ENCODE peak calls at places on chromosomes 4 and X, in nine cellular contexts. One of them, this sample, is unnamed.

GRCh38 chr4:128298129-128298758 is 10.6 kb upstream of the PGRMC2 start:
- DNase-seq in stomach: peak; percentile 37
- DNase-seq in spleen: no peak
- DNase-seq in sigmoid colon: no peak
- DNase-seq in GM23338: no peak
- DNase-seq in Panc1: no peak
- DNase-seq in endothelial cell of umbilical vein: no peak
- DNase-seq in suprapubic skin: no peak
- DNase-seq in breast epithelium: no peak
- DNase-seq in this sample: no peak

GRCh38 chrX:80808160-80808735 is 1.4 kb downstream of the BRWD3 start:
- DNase-seq in stomach: peak; percentile 79
- DNase-seq in spleen: peak; percentile 87
- DNase-seq in sigmoid colon: peak; percentile 86
- DNase-seq in GM23338: peak; percentile 67
- DNase-seq in Panc1: no peak
- DNase-seq in endothelial cell of umbilical vein: peak; percentile 87
- DNase-seq in suprapubic skin: peak; percentile 82
- DNase-seq in breast epithelium: peak; percentile 81
- DNase-seq in this sample: no peak

GRCh38 chrX:65679071-65679540 is 11.7 kb downstream of the MSN start:
- DNase-seq in stomach: no peak
- DNase-seq in spleen: no peak
- DNase-seq in sigmoid colon: no peak
- DNase-seq in GM23338: no peak
- DNase-seq in Panc1: peak; percentile 63
- DNase-seq in endothelial cell of umbilical vein: peak; percentile 83
- DNase-seq in suprapubic skin: no peak
- DNase-seq in breast epithelium: no peak
- DNase-seq in this sample: no peak

GRCh38 chr4:105895609-105896460 is 564 bp downstream of the NPNT start:
- DNase-seq in stomach: no peak
- DNase-seq in spleen: no peak
- DNase-seq in sigmoid colon: no peak
- DNase-seq in GM23338: peak; percentile 45
- DNase-seq in Panc1: no peak
- DNase-seq in endothelial cell of umbilical vein: no peak
- DNase-seq in suprapubic skin: peak; percentile 62
- DNase-seq in breast epithelium: no peak
- DNase-seq in this sample: no peak

GRCh38 chrX:12304261-12304660 is 166.0 kb downstream of the FRMPD4 start:
- DNase-seq in stomach: no peak
- DNase-seq in spleen: no peak
- DNase-seq in sigmoid colon: no peak
- DNase-seq in GM23338: no peak
- DNase-seq in Panc1: no peak
- DNase-seq in endothelial cell of umbilical vein: no peak
- DNase-seq in suprapubic skin: no peak
- DNase-seq in breast epithelium: no peak
- DNase-seq in this sample: no peak

GRCh38 chrX:149527705-149528104 is 13.1 kb upstream of the EOLA1 start:
- DNase-seq in stomach: no peak
- DNase-seq in spleen: no peak
- DNase-seq in sigmoid colon: no peak
- DNase-seq in GM23338: peak; percentile 45
- DNase-seq in Panc1: peak; percentile 28
- DNase-seq in endothelial cell of umbilical vein: peak; percentile 38
- DNase-seq in suprapubic skin: no peak
- DNase-seq in breast epithelium: no peak
- DNase-seq in this sample: no peak

GRCh38 chrX:110181459-110182137 is 136.3 kb downstream of the AMMECR1 start:
- DNase-seq in stomach: no peak
- DNase-seq in spleen: no peak
- DNase-seq in sigmoid colon: no peak
- DNase-seq in GM23338: no peak
- DNase-seq in Panc1: no peak
- DNase-seq in endothelial cell of umbilical vein: no peak
- DNase-seq in suprapubic skin: no peak
- DNase-seq in breast epithelium: no peak
- DNase-seq in this sample: no peak

GRCh38 chrX:18360867-18361266 is 6.4 kb upstream of the SCML2 start:
- DNase-seq in stomach: no peak
- DNase-seq in spleen: no peak
- DNase-seq in sigmoid colon: no peak
- DNase-seq in GM23338: no peak
- DNase-seq in Panc1: no peak
- DNase-seq in endothelial cell of umbilical vein: no peak
- DNase-seq in suprapubic skin: no peak
- DNase-seq in breast epithelium: no peak
- DNase-seq in this sample: no peak

GRCh38 chr4:41160856-41161255 is 53.5 kb downstream of the APBB2 start:
- DNase-seq in stomach: no peak
- DNase-seq in spleen: no peak
- DNase-seq in sigmoid colon: no peak
- DNase-seq in GM23338: no peak
- DNase-seq in Panc1: no peak
- DNase-seq in endothelial cell of umbilical vein: no peak
- DNase-seq in suprapubic skin: no peak
- DNase-seq in breast epithelium: no peak
- DNase-seq in this sample: peak; percentile 3

GRCh38 chrX:12137982-12138365 is 299 bp upstream of the FRMPD4 start:
- DNase-seq in stomach: no peak
- DNase-seq in spleen: no peak
- DNase-seq in sigmoid colon: no peak
- DNase-seq in GM23338: peak; percentile 45
- DNase-seq in Panc1: no peak
- DNase-seq in endothelial cell of umbilical vein: no peak
- DNase-seq in suprapubic skin: no peak
- DNase-seq in breast epithelium: no peak
- DNase-seq in this sample: no peak

GRCh38 chrX:79259073-79259689 is 108.0 kb downstream of the ITM2A start:
- DNase-seq in stomach: no peak
- DNase-seq in spleen: no peak
- DNase-seq in sigmoid colon: no peak
- DNase-seq in GM23338: no peak
- DNase-seq in Panc1: no peak
- DNase-seq in endothelial cell of umbilical vein: no peak
- DNase-seq in suprapubic skin: no peak
- DNase-seq in breast epithelium: no peak
- DNase-seq in this sample: no peak

GRCh38 chr4:8599657-8600056 is 7.1 kb downstream of the CPZ start:
- DNase-seq in stomach: no peak
- DNase-seq in spleen: no peak
- DNase-seq in sigmoid colon: no peak
- DNase-seq in GM23338: no peak
- DNase-seq in Panc1: no peak
- DNase-seq in endothelial cell of umbilical vein: no peak
- DNase-seq in suprapubic skin: no peak
- DNase-seq in breast epithelium: no peak
- DNase-seq in this sample: no peak

GRCh38 chr4:12446650-12447049 is 1018.0 kb upstream of the HS3ST1 start:
- DNase-seq in stomach: no peak
- DNase-seq in spleen: no peak
- DNase-seq in sigmoid colon: no peak
- DNase-seq in GM23338: no peak
- DNase-seq in Panc1: no peak
- DNase-seq in endothelial cell of umbilical vein: no peak
- DNase-seq in suprapubic skin: no peak
- DNase-seq in breast epithelium: no peak
- DNase-seq in this sample: no peak

GRCh38 chrX:97074400-97074799 is 190.7 kb downstream of the RPA4 start:
- DNase-seq in stomach: no peak
- DNase-seq in spleen: no peak
- DNase-seq in sigmoid colon: no peak
- DNase-seq in GM23338: no peak
- DNase-seq in Panc1: no peak
- DNase-seq in endothelial cell of umbilical vein: no peak
- DNase-seq in suprapubic skin: no peak
- DNase-seq in breast epithelium: no peak
- DNase-seq in this sample: no peak

GRCh38 chr4:73661646-73662119 is 41.4 kb upstream of the RASSF6 start:
- DNase-seq in stomach: no peak
- DNase-seq in spleen: no peak
- DNase-seq in sigmoid colon: no peak
- DNase-seq in GM23338: no peak
- DNase-seq in Panc1: no peak
- DNase-seq in endothelial cell of umbilical vein: peak; percentile 96
- DNase-seq in suprapubic skin: no peak
- DNase-seq in breast epithelium: no peak
- DNase-seq in this sample: no peak

GRCh38 chr4:85952982-85953650 is 406.7 kb downstream of the MAPK10 start:
- DNase-seq in stomach: no peak
- DNase-seq in spleen: no peak
- DNase-seq in sigmoid colon: no peak
- DNase-seq in GM23338: peak; percentile 23
- DNase-seq in Panc1: no peak
- DNase-seq in endothelial cell of umbilical vein: no peak
- DNase-seq in suprapubic skin: no peak
- DNase-seq in breast epithelium: no peak
- DNase-seq in this sample: no peak

GRCh38 chrX:79079477-79079876 is 65.0 kb upstream of the GPR174 start:
- DNase-seq in stomach: no peak
- DNase-seq in spleen: no peak
- DNase-seq in sigmoid colon: no peak
- DNase-seq in GM23338: no peak
- DNase-seq in Panc1: no peak
- DNase-seq in endothelial cell of umbilical vein: no peak
- DNase-seq in suprapubic skin: no peak
- DNase-seq in breast epithelium: no peak
- DNase-seq in this sample: no peak

GRCh38 chr4:10160280-10160856 is 43.8 kb upstream of the WDR1 start:
- DNase-seq in stomach: no peak
- DNase-seq in spleen: no peak
- DNase-seq in sigmoid colon: no peak
- DNase-seq in GM23338: peak; percentile 64
- DNase-seq in Panc1: no peak
- DNase-seq in endothelial cell of umbilical vein: peak; percentile 34
- DNase-seq in suprapubic skin: no peak
- DNase-seq in breast epithelium: no peak
- DNase-seq in this sample: no peak

GRCh38 chr4:114417214-114417613 is 181.4 kb upstream of the UGT8 start:
- DNase-seq in stomach: no peak
- DNase-seq in spleen: no peak
- DNase-seq in sigmoid colon: no peak
- DNase-seq in GM23338: peak; percentile 78
- DNase-seq in Panc1: no peak
- DNase-seq in endothelial cell of umbilical vein: no peak
- DNase-seq in suprapubic skin: no peak
- DNase-seq in breast epithelium: no peak
- DNase-seq in this sample: no peak
- TF ChIP-seq POLR2AphosphoS5 in stomach: no peak
- TF ChIP-seq POLR2AphosphoS5 in spleen: no peak
- TF ChIP-seq POLR2AphosphoS5 in sigmoid colon: no peak
- TF ChIP-seq POLR2AphosphoS5 in GM23338: no peak
- TF ChIP-seq POLR2AphosphoS5 in Panc1: no peak
- TF ChIP-seq POLR2AphosphoS5 in endothelial cell of umbilical vein: no peak
- TF ChIP-seq POLR2AphosphoS5 in suprapubic skin: no peak
- TF ChIP-seq POLR2AphosphoS5 in breast epithelium: no peak
- TF ChIP-seq POLR2AphosphoS5 in this sample: no peak

GRCh38 chr4:42390622-42391355 is 6.5 kb upstream of the SHISA3 start:
- DNase-seq in stomach: no peak
- DNase-seq in spleen: no peak
- DNase-seq in sigmoid colon: no peak
- DNase-seq in GM23338: no peak
- DNase-seq in Panc1: no peak
- DNase-seq in endothelial cell of umbilical vein: no peak
- DNase-seq in suprapubic skin: no peak
- DNase-seq in breast epithelium: no peak
- DNase-seq in this sample: no peak

GRCh38 chr4:42391356-42391675 is 6.0 kb upstream of the SHISA3 start:
- DNase-seq in stomach: no peak
- DNase-seq in spleen: no peak
- DNase-seq in sigmoid colon: no peak
- DNase-seq in GM23338: no peak
- DNase-seq in Panc1: no peak
- DNase-seq in endothelial cell of umbilical vein: no peak
- DNase-seq in suprapubic skin: no peak
- DNase-seq in breast epithelium: no peak
- DNase-seq in this sample: no peak

GRCh38 chr4:42395595-42395994 is 1.7 kb upstream of the SHISA3 start:
- DNase-seq in stomach: no peak
- DNase-seq in spleen: no peak
- DNase-seq in sigmoid colon: no peak
- DNase-seq in GM23338: no peak
- DNase-seq in Panc1: no peak
- DNase-seq in endothelial cell of umbilical vein: no peak
- DNase-seq in suprapubic skin: no peak
- DNase-seq in breast epithelium: no peak
- DNase-seq in this sample: no peak

GRCh38 chr4:42392436-42392835 is 4.9 kb upstream of the SHISA3 start:
- DNase-seq in stomach: no peak
- DNase-seq in spleen: no peak
- DNase-seq in sigmoid colon: no peak
- DNase-seq in GM23338: no peak
- DNase-seq in Panc1: no peak
- DNase-seq in endothelial cell of umbilical vein: no peak
- DNase-seq in suprapubic skin: no peak
- DNase-seq in breast epithelium: no peak
- DNase-seq in this sample: no peak

GRCh38 chr4:42391981-42392380 is 5.3 kb upstream of the SHISA3 start:
- DNase-seq in stomach: no peak
- DNase-seq in spleen: no peak
- DNase-seq in sigmoid colon: no peak
- DNase-seq in GM23338: no peak
- DNase-seq in Panc1: no peak
- DNase-seq in endothelial cell of umbilical vein: no peak
- DNase-seq in suprapubic skin: no peak
- DNase-seq in breast epithelium: no peak
- DNase-seq in this sample: no peak
- H3K4me1 ChIP-seq in stomach: peaks cover 7% of the 10 kb centered on the region
- H3K4me1 ChIP-seq in spleen: no peaks in the 10 kb centered on the region
- H3K4me1 ChIP-seq in sigmoid colon: peaks cover 5% of the 10 kb centered on the region
- H3K4me1 ChIP-seq in GM23338: peaks cover 26% of the 10 kb centered on the region
- H3K4me1 ChIP-seq in Panc1: no peaks in the 10 kb centered on the region
- H3K4me1 ChIP-seq in endothelial cell of umbilical vein: peaks cover 5% of the 10 kb centered on the region
- H3K4me1 ChIP-seq in suprapubic skin: peaks cover 7% of the 10 kb centered on the region
- H3K4me1 ChIP-seq in breast epithelium: no peaks in the 10 kb centered on the region
- H3K4me1 ChIP-seq in this sample: no peaks in the 10 kb centered on the region

DNA sequence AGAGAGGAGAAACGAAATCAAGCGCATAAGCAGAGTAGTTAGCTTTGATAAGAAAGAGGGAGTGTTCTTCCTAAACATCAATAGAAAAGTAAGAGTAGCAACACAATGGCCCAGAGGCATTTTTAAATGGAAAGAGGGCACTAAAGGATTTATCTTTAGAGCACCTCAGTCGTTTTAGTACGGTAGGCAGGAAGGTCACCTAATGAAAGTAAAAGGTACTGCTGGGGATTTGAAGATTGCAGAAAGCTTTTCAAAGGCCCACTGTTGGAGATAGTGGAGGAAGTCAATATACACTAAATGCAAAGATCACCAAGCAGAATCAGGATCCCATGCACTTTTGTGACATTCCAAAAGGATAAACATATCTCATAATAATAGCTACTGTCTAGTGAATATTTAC is 667.7 kb upstream of the GRID2 start:
- DNase-seq in stomach: no peak
- DNase-seq in spleen: no peak
- DNase-seq in sigmoid colon: no peak
- DNase-seq in GM23338: peak; percentile 38
- DNase-seq in Panc1: no peak
- DNase-seq in endothelial cell of umbilical vein: no peak
- DNase-seq in suprapubic skin: no peak
- DNase-seq in breast epithelium: no peak
- DNase-seq in this sample: no peak
- H3K27ac ChIP-seq in stomach: no peak overlapping the region
- H3K27ac ChIP-seq in spleen: no peak overlapping the region
- H3K27ac ChIP-seq in sigmoid colon: no peak overlapping the region
- H3K27ac ChIP-seq in GM23338: no peak overlapping the region
- H3K27ac ChIP-seq in Panc1: no peak overlapping the region
- H3K27ac ChIP-seq in endothelial cell of umbilical vein: no peak overlapping the region
- H3K27ac ChIP-seq in suprapubic skin: no peak overlapping the region
- H3K27ac ChIP-seq in breast epithelium: no peak overlapping the region
- H3K27ac ChIP-seq in this sample: no peak overlapping the region

GRCh38 chrX:22699591-22700091 is 300.1 kb upstream of the DDX53 start:
- DNase-seq in stomach: no peak
- DNase-seq in spleen: no peak
- DNase-seq in sigmoid colon: no peak
- DNase-seq in GM23338: no peak
- DNase-seq in Panc1: no peak
- DNase-seq in endothelial cell of umbilical vein: peak; percentile 78
- DNase-seq in suprapubic skin: no peak
- DNase-seq in breast epithelium: no peak
- DNase-seq in this sample: no peak
- TF ChIP-seq POLR2AphosphoS5 in stomach: no peak
- TF ChIP-seq POLR2AphosphoS5 in spleen: no peak
- TF ChIP-seq POLR2AphosphoS5 in sigmoid colon: peak; percentile 29
- TF ChIP-seq POLR2AphosphoS5 in GM23338: no peak
- TF ChIP-seq POLR2AphosphoS5 in Panc1: no peak
- TF ChIP-seq POLR2AphosphoS5 in endothelial cell of umbilical vein: no peak
- TF ChIP-seq POLR2AphosphoS5 in suprapubic skin: no peak
- TF ChIP-seq POLR2AphosphoS5 in breast epithelium: no peak
- TF ChIP-seq POLR2AphosphoS5 in this sample: peak; percentile 27

This sample was measured in esophagus muscularis mucosa.